ENCODE peak calls at places on chromosomes 7 and 10, in four cellular contexts. N is SK-N-SH, F is psoas muscle, I is uterus. X is an unnamed sample.

GRCh38 chr10:120824864-120825263 is 26.3 kb upstream of the WDR11 start:
- DNase-seq in I (no peak), N (peak), F (no peak), X (no peak)

GRCh38 chr7:42214063-42214679 is 22.8 kb downstream of the GLI3 start:
- DNase-seq in N (no peak), F (no peak), I (no peak), X (no peak)

GRCh38 chr10:89306019-89306418 is 4.2 kb downstream of the IFIT2 start:
- DNase-seq in F (no peak), N (no peak), I (no peak), X (no peak)

GRCh38 chr7:81887098-81887497 is 117.3 kb upstream of the HGF start:
- DNase-seq in F (no peak), I (no peak), N (peak), X (no peak)

GRCh38 chr7:117808273-117808868 is 64.9 kb downstream of the CTTNBP2 start:
- DNase-seq in I (peak), N (no peak), F (no peak), X (peak)

GRCh38 chr7:69373171-69374035 is 224.9 kb upstream of the AUTS2 start:
- DNase-seq in F (no peak), N (no peak), I (peak), X (no peak)

GRCh38 chr7:119868387-119868786 is 404.6 kb upstream of the KCND2 start:
- DNase-seq in F (no peak), N (no peak), I (no peak), X (no peak)

GRCh38 chr7:98475352-98475751 is 74.5 kb upstream of the BAIAP2L1 start:
- DNase-seq in F (no peak), N (no peak), I (no peak), X (no peak)

GRCh38 chr10:96367470-96367869 is 8.7 kb upstream of the OPALIN start:
- DNase-seq in F (no peak), I (no peak), N (no peak), X (no peak)

GRCh38 chr10:72503241-72503640 is 122.6 kb downstream of the MICU1 start:
- DNase-seq in F (no peak), I (no peak), N (no peak), X (no peak)

GRCh38 chr10:34548466-34548865 is 266.6 kb downstream of the PARD3 start:
- DNase-seq in F (no peak), N (no peak), I (no peak), X (no peak)

GRCh38 chr10:26800468-26800867 is 60.3 kb downstream of the ABI1 start:
- DNase-seq in F (no peak), I (no peak), N (no peak), X (no peak)

GRCh38 chr7:91496251-91496820 is 232.1 kb downstream of the FZD1 start:
- DNase-seq in F (no peak), N (no peak), I (no peak), X (no peak)

GRCh38 chr10:59830601-59831259 is 75.6 kb downstream of the CCDC6 start:
- DNase-seq in N (peak), F (no peak), I (peak), X (no peak)

GRCh38 chr10:69583106-69583505 is 9.9 kb upstream of the NEUROG3 start:
- DNase-seq in F (no peak), I (no peak), N (no peak), X (no peak)

GRCh38 chr10:89550509-89550908 is 15.1 kb upstream of the SLC16A12 start:
- DNase-seq in F (no peak), I (no peak), N (no peak), X (no peak)

GRCh38 chr7:91082854-91083495 is 181.3 kb upstream of the FZD1 start:
- DNase-seq in F (no peak), I (no peak), N (peak), X (no peak)

GRCh38 chr10:72747521-72747920 is 55.6 kb downstream of the MCU start:
- DNase-seq in F (no peak), N (no peak), I (no peak), X (no peak)

GRCh38 chr10:47243791-47244190 is 56.2 kb upstream of the GDF10 start:
- DNase-seq in F (peak), N (no peak), I (peak), X (no peak)

GRCh38 chr10:108970016-108970415 is 953.3 kb downstream of the XPNPEP1 start:
- DNase-seq in I (no peak), F (no peak), N (no peak), X (no peak)

GRCh38 chr7:4845740-4846142 is 16.1 kb downstream of the PAPOLB start:
- DNase-seq in N (peak), F (no peak), I (no peak), X (no peak)

GRCh38 chr7:9921326-9921725 is 1052.3 kb upstream of the PHF14 start:
- DNase-seq in N (no peak), I (no peak), F (no peak), X (no peak)

GRCh38 chr7:135151162-135151932 is 3.5 kb downstream of the TMEM140 start:
- DNase-seq in F (no peak), N (no peak), I (no peak), X (no peak)

GRCh38 chr7:14604606-14605005 is 297.9 kb downstream of the DGKB start:
- DNase-seq in I (no peak), F (no peak), N (no peak), X (no peak)

GRCh38 chr7:33604015-33604414 is 301.3 kb upstream of the BMPER start:
- DNase-seq in F (no peak), N (no peak), I (no peak), X (no peak)

GRCh38 chr7:156056548-156056947 is 244.3 kb upstream of the SHH start:
- DNase-seq in I (no peak), F (peak), N (no peak), X (no peak)

GRCh38 chr10:128661404-128662197 is 535.4 kb upstream of the MKI67 start:
- DNase-seq in F (no peak), N (no peak), I (no peak), X (no peak)

GRCh38 chr10:79981673-79982485 is 33.0 kb upstream of the SFTPD start:
- DNase-seq in N (peak), F (peak), I (peak), X (no peak)

GRCh38 chr10:48649349-48649944 is 35.2 kb upstream of the WDFY4 start:
- DNase-seq in N (no peak), F (no peak), I (no peak), X (no peak)

GRCh38 chr10:13732485-13732884 is 145.7 kb downstream of the PRPF18 start:
- DNase-seq in I (no peak), F (no peak), N (no peak), X (no peak)

GRCh38 chr10:94546058-94546595 is 539 bp downstream of the HELLS start:
- DNase-seq in N (peak), F (no peak), I (no peak), X (no peak)

GRCh38 chr10:101829561-101830315 is 11.5 kb upstream of the OGA start:
- DNase-seq in I (peak), N (peak), F (peak), X (no peak)

GRCh38 chr10:48931188-48931587 is 8.5 kb downstream of the LRRC18 start:
- DNase-seq in N (no peak), I (no peak), F (no peak), X (no peak)

GRCh38 chr10:52187521-52188258 is 126.4 kb upstream of the DKK1 start:
- DNase-seq in F (no peak), N (no peak), I (no peak), X (no peak)

GRCh38 chr7:124779194-124779593 is 13.6 kb upstream of the GPR37 start:
- DNase-seq in N (no peak), F (no peak), I (no peak), X (no peak)

GRCh38 chr10:80502621-80503583 is 34.8 kb upstream of the SH2D4B start:
- DNase-seq in F (peak), I (no peak), N (no peak), X (no peak)

GRCh38 chr7:69871213-69871885 is 273.1 kb downstream of the AUTS2 start:
- DNase-seq in N (peak), I (no peak), F (no peak), X (no peak)

GRCh38 chr10:115921795-115922194 is 351.2 kb downstream of the GFRA1 start:
- DNase-seq in F (no peak), I (no peak), N (no peak), X (no peak)

GRCh38 chr10:44828515-44829142 is 82.5 kb upstream of the TMEM72 start:
- DNase-seq in F (no peak), I (no peak), N (no peak), X (no peak)

GRCh38 chr10:21531164-21531563 is 2.9 kb upstream of the MLLT10 start:
- DNase-seq in F (no peak), N (no peak), I (no peak), X (no peak)
- H3K27ac ChIP-seq in F (peak), N (peak), I (peak), X (no peak)

DNA sequence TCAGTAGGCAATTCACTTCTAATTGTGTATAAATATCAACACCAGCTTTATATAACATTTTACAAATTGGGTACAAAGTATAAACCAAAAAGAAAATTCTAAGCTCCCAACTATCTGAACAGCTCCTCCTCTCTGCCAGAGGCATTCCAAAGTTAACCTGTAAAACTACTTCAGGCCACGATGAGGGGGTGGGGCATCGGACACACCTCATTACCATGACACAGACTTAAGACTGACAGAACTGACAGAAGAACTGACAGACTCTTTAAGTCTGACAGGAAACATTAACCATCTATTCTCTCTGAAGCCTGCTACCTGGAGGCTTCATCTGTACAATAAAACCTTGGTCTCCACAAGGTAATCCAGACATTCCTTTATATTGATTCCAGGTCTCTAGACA is 12.3 kb downstream of the ESYT2 start:
- DNase-seq in I (no peak), F (no peak), N (no peak), X (no peak)
- H3K27ac ChIP-seq in I (peak), F (peak), N (no peak), X (no peak)

GRCh38 chr7:103793614-103794013 is 195.8 kb downstream of the RELN start:
- DNase-seq in N (no peak), I (no peak), F (no peak), X (no peak)
- H3K27ac ChIP-seq in N (no peak), I (no peak), F (no peak), X (no peak)

GRCh38 chr10:4067552-4068254 is 282.7 kb upstream of the KLF6 start:
- DNase-seq in I (no peak), N (no peak), F (no peak), X (no peak)

GRCh38 chr10:4070921-4071320 is 285.9 kb upstream of the KLF6 start:
- DNase-seq in I (no peak), N (no peak), F (no peak), X (no peak)

GRCh38 chr10:4068255-4069028 is 283.4 kb upstream of the KLF6 start:
- DNase-seq in F (no peak), I (no peak), N (no peak), X (no peak)

GRCh38 chr10:4070171-4070570 is 285.2 kb upstream of the KLF6 start:
- DNase-seq in F (no peak), N (no peak), I (no peak), X (no peak)

GRCh38 chr10:4069491-4069890 is 284.5 kb upstream of the KLF6 start:
- DNase-seq in I (no peak), N (no peak), F (no peak), X (no peak)
- H3K27ac ChIP-seq in I (peak), N (no peak), F (no peak), X (no peak)

GRCh38 chr7:26948617-26949118 is 84.3 kb upstream of the SKAP2 start:
- DNase-seq in N (no peak), I (no peak), F (no peak), X (no peak)

GRCh38 chr7:26950854-26951253 is 86.5 kb upstream of the SKAP2 start:
- DNase-seq in I (no peak), N (no peak), F (no peak), X (no peak)

GRCh38 chr7:26944959-26945358 is 80.6 kb upstream of the SKAP2 start:
- DNase-seq in F (no peak), N (no peak), I (no peak), X (no peak)

GRCh38 chr7:26944486-26944885 is 80.1 kb upstream of the SKAP2 start:
- DNase-seq in N (no peak), I (no peak), F (no peak), X (no peak)

GRCh38 chr7:26949319-26949718 is 84.9 kb upstream of the SKAP2 start:
- DNase-seq in I (no peak), F (no peak), N (no peak), X (no peak)
- H3K27ac ChIP-seq in I (no peak), F (no peak), N (no peak), X (no peak)

X was measured in substantia nigra.